ENCODE peak calls at places on chromosomes 6 and 20, in nine cellular contexts. One of them, this sample, is unnamed.

GRCh38 chr6:132763269-132763668 is 5.6 kb upstream of the VNN2 start:
- DNase-seq in GM12878: peak
- DNase-seq in heart left ventricle: no peak
- DNase-seq in body of pancreas: no peak
- DNase-seq in IMR-90: no peak
- DNase-seq in suprapubic skin: no peak
- DNase-seq in esophagus muscularis mucosa: no peak
- DNase-seq in spleen: peak
- DNase-seq in tibial nerve: no peak
- DNase-seq in this sample: no peak

GRCh38 chr6:17892097-17892686 is 95.2 kb downstream of the KIF13A start:
- DNase-seq in suprapubic skin: no peak
- DNase-seq in body of pancreas: no peak
- DNase-seq in GM12878: no peak
- DNase-seq in heart left ventricle: no peak
- DNase-seq in spleen: no peak
- DNase-seq in esophagus muscularis mucosa: no peak
- DNase-seq in tibial nerve: no peak
- DNase-seq in IMR-90: no peak
- DNase-seq in this sample: no peak

GRCh38 chr6:9834233-9834632 is 580.6 kb downstream of the TFAP2A start:
- DNase-seq in tibial nerve: no peak
- DNase-seq in IMR-90: no peak
- DNase-seq in esophagus muscularis mucosa: no peak
- DNase-seq in suprapubic skin: no peak
- DNase-seq in heart left ventricle: no peak
- DNase-seq in GM12878: no peak
- DNase-seq in spleen: no peak
- DNase-seq in body of pancreas: no peak
- DNase-seq in this sample: no peak

GRCh38 chr6:166440106-166440505 is 57.4 kb upstream of the MPC1 start:
- DNase-seq in GM12878: no peak
- DNase-seq in IMR-90: no peak
- DNase-seq in tibial nerve: no peak
- DNase-seq in spleen: no peak
- DNase-seq in suprapubic skin: no peak
- DNase-seq in heart left ventricle: no peak
- DNase-seq in esophagus muscularis mucosa: no peak
- DNase-seq in body of pancreas: no peak
- DNase-seq in this sample: no peak

GRCh38 chr6:43781572-43781928 is 11.5 kb downstream of the VEGFA start:
- DNase-seq in GM12878: no peak
- DNase-seq in suprapubic skin: no peak
- DNase-seq in spleen: no peak
- DNase-seq in esophagus muscularis mucosa: no peak
- DNase-seq in body of pancreas: no peak
- DNase-seq in heart left ventricle: no peak
- DNase-seq in IMR-90: no peak
- DNase-seq in tibial nerve: no peak
- DNase-seq in this sample: no peak

GRCh38 chr20:20839771-20840170 is 127.3 kb upstream of the RALGAPA2 start:
- DNase-seq in tibial nerve: no peak
- DNase-seq in heart left ventricle: no peak
- DNase-seq in suprapubic skin: no peak
- DNase-seq in body of pancreas: no peak
- DNase-seq in spleen: no peak
- DNase-seq in esophagus muscularis mucosa: no peak
- DNase-seq in GM12878: no peak
- DNase-seq in IMR-90: no peak
- DNase-seq in this sample: no peak

GRCh38 chr6:2502998-2503674 is 247.6 kb downstream of the MYLK4 start:
- DNase-seq in heart left ventricle: no peak
- DNase-seq in spleen: no peak
- DNase-seq in body of pancreas: no peak
- DNase-seq in esophagus muscularis mucosa: no peak
- DNase-seq in GM12878: no peak
- DNase-seq in IMR-90: no peak
- DNase-seq in suprapubic skin: no peak
- DNase-seq in tibial nerve: no peak
- DNase-seq in this sample: no peak

GRCh38 chr6:36907781-36908180 is 22.0 kb downstream of the C6orf89 start:
- DNase-seq in body of pancreas: peak
- DNase-seq in GM12878: no peak
- DNase-seq in IMR-90: peak
- DNase-seq in heart left ventricle: peak
- DNase-seq in esophagus muscularis mucosa: no peak
- DNase-seq in suprapubic skin: no peak
- DNase-seq in tibial nerve: no peak
- DNase-seq in spleen: no peak
- DNase-seq in this sample: no peak

DNA sequence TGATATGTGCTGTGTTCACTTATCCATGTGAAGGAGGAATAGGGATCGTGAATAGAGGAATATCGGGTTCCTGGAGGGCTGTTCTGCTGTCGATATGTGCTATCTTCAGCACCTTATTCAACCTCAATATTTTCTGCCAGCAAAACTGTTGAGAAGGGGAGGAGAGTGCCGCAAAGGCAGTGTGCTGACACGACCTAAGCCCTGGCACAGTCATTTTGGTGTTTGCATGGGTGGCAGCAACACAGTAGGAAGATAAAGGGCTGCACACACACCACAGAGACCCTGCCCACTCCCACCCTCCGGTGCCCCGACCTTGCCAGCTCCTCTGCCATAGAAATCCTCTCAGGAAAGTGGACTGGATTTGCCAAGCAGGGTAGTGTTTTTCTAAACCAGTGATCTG is 47.0 kb downstream of the ZDHHC14 start:
- DNase-seq in tibial nerve: no peak
- DNase-seq in spleen: no peak
- DNase-seq in esophagus muscularis mucosa: no peak
- DNase-seq in GM12878: no peak
- DNase-seq in IMR-90: no peak
- DNase-seq in suprapubic skin: no peak
- DNase-seq in body of pancreas: no peak
- DNase-seq in heart left ventricle: no peak
- DNase-seq in this sample: no peak
- H3K4me3 ChIP-seq in tibial nerve: no peak
- H3K4me3 ChIP-seq in spleen: no peak
- H3K4me3 ChIP-seq in esophagus muscularis mucosa: no peak
- H3K4me3 ChIP-seq in GM12878: no peak
- H3K4me3 ChIP-seq in IMR-90: no peak
- H3K4me3 ChIP-seq in suprapubic skin: no peak
- H3K4me3 ChIP-seq in body of pancreas: no peak
- H3K4me3 ChIP-seq in heart left ventricle: peak
- H3K4me3 ChIP-seq in this sample: no peak

DNA sequence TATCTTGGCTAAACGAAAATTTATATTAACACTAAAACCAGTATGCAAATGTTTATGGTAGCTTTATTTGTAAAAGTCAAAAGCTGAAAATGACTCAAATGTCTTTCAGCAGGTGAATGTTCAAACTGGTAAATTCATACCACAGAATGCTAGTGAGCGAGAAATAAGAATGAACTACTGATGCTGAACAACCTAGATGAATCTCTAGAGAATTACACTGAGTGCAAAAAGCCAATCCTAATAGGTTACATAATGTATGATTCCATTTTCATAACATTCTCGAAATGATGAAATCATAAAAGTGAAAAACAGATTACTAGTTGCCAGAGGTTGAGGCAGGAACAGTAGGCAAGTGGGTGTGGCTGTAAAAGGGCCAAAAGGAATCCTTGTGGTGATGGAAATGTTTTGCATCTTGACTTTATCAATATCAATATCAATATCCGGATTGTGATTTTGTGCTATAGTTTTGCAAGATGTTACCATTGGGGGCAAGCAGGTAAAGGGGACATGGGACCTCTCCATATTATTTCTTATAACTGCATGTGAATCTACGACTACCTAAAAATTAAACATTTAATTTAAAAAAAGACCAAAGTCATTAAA is 26.1 kb downstream of the ZNF311 start:
- DNase-seq in spleen: no peak
- DNase-seq in suprapubic skin: no peak
- DNase-seq in GM12878: peak
- DNase-seq in tibial nerve: no peak
- DNase-seq in heart left ventricle: no peak
- DNase-seq in IMR-90: no peak
- DNase-seq in esophagus muscularis mucosa: no peak
- DNase-seq in body of pancreas: no peak
- DNase-seq in this sample: no peak
- TF ChIP-seq POLR2A in spleen: no peak
- TF ChIP-seq POLR2A in suprapubic skin: no peak
- TF ChIP-seq POLR2A in GM12878: no peak
- TF ChIP-seq POLR2A in tibial nerve: no peak
- TF ChIP-seq POLR2A in heart left ventricle: no peak
- TF ChIP-seq POLR2A in IMR-90: no peak
- TF ChIP-seq POLR2A in esophagus muscularis mucosa: no peak
- TF ChIP-seq POLR2A in body of pancreas: no peak
- TF ChIP-seq POLR2A in this sample: no peak

GRCh38 chr6:152063170-152063921 is 255.9 kb downstream of the ESR1 start:
- DNase-seq in GM12878: no peak
- DNase-seq in heart left ventricle: no peak
- DNase-seq in spleen: no peak
- DNase-seq in suprapubic skin: no peak
- DNase-seq in esophagus muscularis mucosa: no peak
- DNase-seq in tibial nerve: no peak
- DNase-seq in body of pancreas: no peak
- DNase-seq in IMR-90: no peak
- DNase-seq in this sample: no peak

GRCh38 chr6:152057832-152058498 is 250.5 kb downstream of the ESR1 start:
- DNase-seq in GM12878: no peak
- DNase-seq in body of pancreas: no peak
- DNase-seq in esophagus muscularis mucosa: no peak
- DNase-seq in suprapubic skin: no peak
- DNase-seq in tibial nerve: no peak
- DNase-seq in spleen: no peak
- DNase-seq in IMR-90: no peak
- DNase-seq in heart left ventricle: no peak
- DNase-seq in this sample: no peak

GRCh38 chr6:152059909-152060308 is 252.4 kb downstream of the ESR1 start:
- DNase-seq in esophagus muscularis mucosa: no peak
- DNase-seq in heart left ventricle: no peak
- DNase-seq in GM12878: no peak
- DNase-seq in body of pancreas: no peak
- DNase-seq in tibial nerve: no peak
- DNase-seq in suprapubic skin: no peak
- DNase-seq in spleen: no peak
- DNase-seq in IMR-90: no peak
- DNase-seq in this sample: no peak

DNA sequence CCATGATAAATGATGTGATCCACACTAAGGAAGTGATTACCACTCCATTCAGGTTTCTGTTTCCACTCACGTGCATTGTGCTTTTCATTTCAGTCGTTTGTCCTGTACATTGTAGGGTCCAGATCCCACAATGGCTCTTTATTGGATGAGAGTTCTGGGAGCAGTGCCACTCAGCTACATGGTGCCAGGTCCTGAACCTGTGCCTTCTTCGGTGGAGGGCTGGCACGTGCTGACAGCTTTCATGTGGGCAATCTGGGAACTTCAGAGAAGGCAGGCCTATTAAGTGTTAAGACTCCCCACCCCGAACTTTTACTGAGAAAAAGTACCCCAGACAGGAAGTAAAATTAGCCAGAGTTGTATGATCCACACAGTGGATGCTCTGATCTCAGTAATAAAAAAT is 255.0 kb downstream of the ESR1 start:
- DNase-seq in esophagus muscularis mucosa: no peak
- DNase-seq in tibial nerve: no peak
- DNase-seq in GM12878: no peak
- DNase-seq in spleen: no peak
- DNase-seq in suprapubic skin: no peak
- DNase-seq in IMR-90: no peak
- DNase-seq in heart left ventricle: no peak
- DNase-seq in body of pancreas: no peak
- DNase-seq in this sample: no peak
- H3K4me3 ChIP-seq in esophagus muscularis mucosa: no peak
- H3K4me3 ChIP-seq in tibial nerve: no peak
- H3K4me3 ChIP-seq in GM12878: no peak
- H3K4me3 ChIP-seq in spleen: no peak
- H3K4me3 ChIP-seq in suprapubic skin: no peak
- H3K4me3 ChIP-seq in IMR-90: no peak
- H3K4me3 ChIP-seq in heart left ventricle: no peak
- H3K4me3 ChIP-seq in body of pancreas: no peak
- H3K4me3 ChIP-seq in this sample: no peak

GRCh38 chr6:42009844-42010184 is 40.5 kb upstream of the TAF8 start:
- DNase-seq in GM12878: no peak
- DNase-seq in esophagus muscularis mucosa: no peak
- DNase-seq in heart left ventricle: no peak
- DNase-seq in tibial nerve: no peak
- DNase-seq in spleen: peak
- DNase-seq in IMR-90: no peak
- DNase-seq in body of pancreas: no peak
- DNase-seq in suprapubic skin: no peak
- DNase-seq in this sample: no peak

GRCh38 chr6:42007753-42008528 is 42.4 kb upstream of the TAF8 start:
- DNase-seq in body of pancreas: no peak
- DNase-seq in esophagus muscularis mucosa: no peak
- DNase-seq in GM12878: no peak
- DNase-seq in spleen: peak
- DNase-seq in tibial nerve: no peak
- DNase-seq in suprapubic skin: no peak
- DNase-seq in heart left ventricle: no peak
- DNase-seq in IMR-90: no peak
- DNase-seq in this sample: no peak

GRCh38 chr6:42012501-42013133 is 37.7 kb upstream of the TAF8 start:
- DNase-seq in GM12878: no peak
- DNase-seq in esophagus muscularis mucosa: no peak
- DNase-seq in body of pancreas: no peak
- DNase-seq in heart left ventricle: no peak
- DNase-seq in suprapubic skin: no peak
- DNase-seq in tibial nerve: no peak
- DNase-seq in spleen: no peak
- DNase-seq in IMR-90: no peak
- DNase-seq in this sample: no peak

GRCh38 chr6:42010909-42011308 is 39.4 kb upstream of the TAF8 start:
- DNase-seq in suprapubic skin: no peak
- DNase-seq in esophagus muscularis mucosa: no peak
- DNase-seq in body of pancreas: no peak
- DNase-seq in GM12878: no peak
- DNase-seq in heart left ventricle: no peak
- DNase-seq in spleen: no peak
- DNase-seq in tibial nerve: no peak
- DNase-seq in IMR-90: no peak
- DNase-seq in this sample: no peak

DNA sequence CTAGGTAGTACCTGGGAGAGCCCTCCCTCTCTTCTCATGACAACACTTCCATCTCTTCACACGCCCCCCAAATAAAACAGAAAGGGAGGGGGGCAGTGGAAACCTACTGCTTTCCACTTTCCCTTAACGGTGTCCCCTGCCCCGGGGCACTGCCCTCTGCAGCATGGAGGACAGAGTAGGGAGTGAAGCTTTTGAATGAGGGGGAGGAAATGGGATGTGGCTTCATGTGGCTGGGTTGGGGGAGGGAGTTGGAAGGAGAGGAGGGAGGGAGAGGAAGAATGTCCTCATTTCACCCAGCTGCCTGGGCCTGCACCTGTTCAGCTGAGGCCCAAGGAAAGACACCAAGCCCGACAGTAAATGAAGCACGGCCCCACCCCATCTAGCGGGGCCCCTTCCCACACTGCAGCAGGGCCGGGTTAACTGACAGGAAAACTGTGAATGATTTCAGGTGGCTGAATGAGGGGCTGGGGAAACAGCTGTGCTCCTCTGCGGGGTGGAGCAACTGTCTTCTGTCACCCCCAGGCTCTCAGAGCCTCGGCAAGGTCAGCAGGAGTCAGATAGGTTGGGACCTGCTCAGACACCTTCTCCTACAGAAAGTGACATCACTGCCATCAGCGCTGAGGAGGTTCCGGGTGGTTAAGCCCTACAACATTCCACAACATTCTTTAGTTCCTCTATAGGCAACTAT is 40.0 kb upstream of the TAF8 start:
- DNase-seq in spleen: peak
- DNase-seq in heart left ventricle: no peak
- DNase-seq in tibial nerve: no peak
- DNase-seq in suprapubic skin: no peak
- DNase-seq in IMR-90: no peak
- DNase-seq in esophagus muscularis mucosa: no peak
- DNase-seq in body of pancreas: no peak
- DNase-seq in GM12878: no peak
- DNase-seq in this sample: no peak
- TF ChIP-seq POLR2A in spleen: no peak
- TF ChIP-seq POLR2A in heart left ventricle: no peak
- TF ChIP-seq POLR2A in tibial nerve: no peak
- TF ChIP-seq POLR2A in suprapubic skin: no peak
- TF ChIP-seq POLR2A in IMR-90: no peak
- TF ChIP-seq POLR2A in esophagus muscularis mucosa: no peak
- TF ChIP-seq POLR2A in body of pancreas: no peak
- TF ChIP-seq POLR2A in GM12878: peak
- TF ChIP-seq POLR2A in this sample: no peak

This sample was measured in Peyer's patch.